ENCODE peak calls at places on chromosomes 6 and 20, in seven cellular contexts. V is HepG2, K is upper lobe of right lung, N is GM23338, W is H9, A is heart right ventricle, H is OCI-LY7. Z is an unnamed sample.

GRCh38 chr20:46226602-46227001 is 81.7 kb downstream of the CDH22 start:
- DNase-seq in V (no peak), K (no peak), N (no peak), W (no peak), A (no peak), H (no peak), Z (no peak)

GRCh38 chr20:43694763-43695162 is 27.8 kb downstream of the MYBL2 start:
- DNase-seq in V (no peak), K (no peak), N (no peak), W (no peak), A (no peak), H (no peak), Z (no peak)

GRCh38 chr6:36840471-36841461 is 1.5 kb upstream of the CPNE5 start:
- DNase-seq in V (peak; percentile 64), K (no peak), N (peak; percentile 58), W (peak; percentile 63), A (no peak), H (no peak), Z (no peak)

GRCh38 chr20:59253325-59253724 is 47.1 kb upstream of the EDN3 start:
- DNase-seq in V (no peak), K (no peak), N (no peak), W (no peak), A (no peak), H (no peak), Z (no peak)

GRCh38 chr6:105593056-105593455 is 190.2 kb upstream of the PREP start:
- DNase-seq in V (no peak), K (no peak), N (no peak), W (no peak), A (no peak), H (no peak), Z (no peak)

GRCh38 chr6:56364482-56365313 is 117.3 kb upstream of the COL21A1 start:
- DNase-seq in V (no peak), K (no peak), N (no peak), W (no peak), A (no peak), H (no peak), Z (no peak)

GRCh38 chr6:161435426-161436065 is 161.7 kb upstream of the AGPAT4 start:
- DNase-seq in V (no peak), K (no peak), N (no peak), W (no peak), A (no peak), H (no peak), Z (no peak)

GRCh38 chr6:32622545-32623401 is 14.4 kb upstream of the HLA-DQA1 start:
- DNase-seq in V (peak; percentile 28), K (no peak), N (peak; percentile 60), W (peak; percentile 81), A (no peak), H (peak; percentile 85), Z (peak; percentile 37)

GRCh38 chr6:15936503-15936902 is 192.4 kb upstream of the MYLIP start:
- DNase-seq in V (no peak), K (no peak), N (no peak), W (no peak), A (no peak), H (peak; percentile 4), Z (no peak)

GRCh38 chr20:57680934-57681914 is 28.6 kb downstream of the PMEPA1 start:
- DNase-seq in V (no peak), K (no peak), N (no peak), W (no peak), A (no peak), H (peak; percentile 77), Z (no peak)

GRCh38 chr6:157716553-157716952 is 106.5 kb upstream of the SNX9 start:
- DNase-seq in V (no peak), K (no peak), N (no peak), W (no peak), A (no peak), H (no peak), Z (no peak)

GRCh38 chr20:3175270-3175669 is 1.9 kb upstream of the LZTS3 start:
- DNase-seq in V (no peak), K (no peak), N (no peak), W (no peak), A (no peak), H (no peak), Z (no peak)

GRCh38 chr20:58683132-58683531 is 9.5 kb upstream of the NPEPL1 start:
- DNase-seq in V (no peak), K (no peak), N (no peak), W (no peak), A (no peak), H (no peak), Z (no peak)

GRCh38 chr6:143264291-143264834 is 186.1 kb downstream of the ADAT2 start:
- DNase-seq in V (no peak), K (no peak), N (no peak), W (no peak), A (no peak), H (no peak), Z (no peak)

GRCh38 chr20:23752481-23753193 is 1.9 kb upstream of the CST1 start:
- DNase-seq in V (no peak), K (no peak), N (no peak), W (no peak), A (no peak), H (no peak), Z (no peak)

GRCh38 chr20:2246081-2246491 is 49.7 kb upstream of the TGM3 start:
- DNase-seq in V (no peak), K (no peak), N (peak; percentile 47), W (peak; percentile 38), A (no peak), H (no peak), Z (no peak)

GRCh38 chr6:16804515-16805161 is 43.4 kb upstream of the ATXN1 start:
- DNase-seq in V (no peak), K (no peak), N (no peak), W (no peak), A (no peak), H (no peak), Z (no peak)

GRCh38 chr6:21091411-21091810 is 502.1 kb upstream of the SOX4 start:
- DNase-seq in V (no peak), K (no peak), N (no peak), W (no peak), A (no peak), H (no peak), Z (no peak)

GRCh38 chr20:49999329-49999728 is 16.5 kb downstream of the SNAI1 start:
- DNase-seq in V (no peak), K (no peak), N (no peak), W (no peak), A (no peak), H (no peak), Z (no peak)

GRCh38 chr6:47134476-47135189 is 92.5 kb upstream of the ADGRF1 start:
- DNase-seq in V (peak; percentile 91), K (no peak), N (no peak), W (no peak), A (no peak), H (no peak), Z (no peak)

GRCh38 chr20:38200646-38201045 is 35.6 kb upstream of the TGM2 start:
- DNase-seq in V (no peak), K (peak; percentile 21), N (no peak), W (no peak), A (no peak), H (no peak), Z (no peak)

GRCh38 chr20:18926972-18927371 is 113.4 kb downstream of the SCP2D1 start:
- DNase-seq in V (no peak), K (no peak), N (no peak), W (no peak), A (no peak), H (no peak), Z (no peak)

GRCh38 chr20:32332614-32333013 is 25.5 kb upstream of the ASXL1 start:
- DNase-seq in V (no peak), K (no peak), N (no peak), W (no peak), A (no peak), H (no peak), Z (no peak)

GRCh38 chr6:19356692-19357091 is 480.5 kb upstream of the ID4 start:
- DNase-seq in V (no peak), K (no peak), N (no peak), W (no peak), A (no peak), H (no peak), Z (no peak)

GRCh38 chr20:50992733-50993457 is 30.0 kb downstream of the KCNG1 start:
- DNase-seq in V (peak; percentile 89), K (no peak), N (peak; percentile 95), W (peak; percentile 94), A (no peak), H (peak; percentile 70), Z (no peak)

GRCh38 chr6:40444811-40445210 is 142.4 kb downstream of the LRFN2 start:
- DNase-seq in V (no peak), K (no peak), N (no peak), W (no peak), A (no peak), H (no peak), Z (no peak)

GRCh38 chr20:63706027-63706695 is 1.6 kb downstream of the ARFRP1 start:
- DNase-seq in V (no peak), K (no peak), N (no peak), W (no peak), A (no peak), H (no peak), Z (no peak)

GRCh38 chr6:167721291-167721690 is 105.4 kb upstream of the AFDN start:
- DNase-seq in V (no peak), K (no peak), N (no peak), W (no peak), A (no peak), H (no peak), Z (no peak)

GRCh38 chr6:152948150-152948768 is 34.6 kb downstream of the FBXO5 start:
- DNase-seq in V (peak; percentile 54), K (no peak), N (peak; percentile 73), W (no peak), A (peak; percentile 7), H (peak; percentile 53), Z (no peak)

DNA sequence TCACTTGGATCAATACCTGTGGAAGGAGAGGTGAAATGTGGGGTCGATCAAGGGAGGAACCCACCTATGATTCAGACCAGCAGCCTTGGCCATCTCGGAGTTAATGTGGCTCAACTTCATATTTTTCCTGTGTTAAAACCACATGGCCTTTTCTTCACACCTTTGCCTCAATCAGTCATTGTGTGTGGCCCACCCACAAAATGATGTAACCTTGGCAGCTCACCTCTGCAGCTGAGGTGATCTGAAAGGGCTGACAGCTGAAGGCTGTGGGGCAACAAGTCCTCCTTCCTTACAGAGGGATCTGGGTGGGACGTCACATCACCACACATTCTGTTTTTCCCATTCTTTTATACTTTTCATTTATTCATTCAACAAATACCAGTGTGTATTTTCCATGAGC is 357.1 kb upstream of the HSF2 start:
- DNase-seq in V (no peak), K (no peak), N (no peak), W (no peak), A (no peak), H (no peak), Z (no peak)
- H3K4me1 ChIP-seq in V (no peaks in the 10 kb centered on the region), K (no peaks in the 10 kb centered on the region), N (no peaks in the 10 kb centered on the region), W (no peaks in the 10 kb centered on the region), A (peaks cover 6% of the 10 kb centered on the region), H (no peaks in the 10 kb centered on the region), Z (no peaks in the 10 kb centered on the region)

GRCh38 chr6:24930386-24930785 is 5.4 kb downstream of the RIPOR2 start:
- DNase-seq in V (no peak), K (no peak), N (no peak), W (no peak), A (peak; percentile 50), H (no peak), Z (no peak)
- H3K27ac ChIP-seq in V (no peak overlapping the region), K (no peak overlapping the region), N (peak overlapping the region; percentile 26), W (no peak overlapping the region), A (peak overlapping the region; percentile 61), H (no peak overlapping the region), Z (no peak overlapping the region)

GRCh38 chr6:135002974-135003703 is 51.5 kb downstream of the HBS1L start:
- DNase-seq in V (no peak), K (no peak), N (no peak), W (no peak), A (no peak), H (no peak), Z (no peak)
- H3K4me1 ChIP-seq in V (peaks cover 3% of the 10 kb centered on the region), K (no peaks in the 10 kb centered on the region), N (peaks cover 6% of the 10 kb centered on the region), W (no peaks in the 10 kb centered on the region), A (no peaks in the 10 kb centered on the region), H (peaks cover 6% of the 10 kb centered on the region), Z (no peaks in the 10 kb centered on the region)

GRCh38 chr20:48278961-48279481 is 493.7 kb upstream of the SULF2 start:
- DNase-seq in V (no peak), K (no peak), N (no peak), W (no peak), A (peak; percentile 58), H (peak; percentile 38), Z (no peak)
- H3K27ac ChIP-seq in V (no peak overlapping the region), K (no peak overlapping the region), N (no peak overlapping the region), W (no peak overlapping the region), A (peak overlapping the region; percentile 35), H (no peak overlapping the region), Z (no peak overlapping the region)

Z was measured in lower lobe of right lung.